ENCODE peak calls at places on chromosome 1, in ten cellular contexts. S, F, N, C, V, Y, Z, G, I and M are unnamed samples.

GRCh38 chr1:3831689-3832088 is 25.3 kb downstream of the CEP104 start:
- DNase-seq in S (peak), F (peak), N (no peak), C (no peak), V (no peak), Y (no peak), Z (no peak), G (no peak), I (no peak), M (peak)

GRCh38 chr1:41618066-41618825 is 133.8 kb upstream of the EDN2 start:
- DNase-seq in S (peak), F (peak), N (peak), C (no peak), V (no peak), Y (no peak), Z (peak), G (peak), I (no peak), M (no peak)

GRCh38 chr1:112955678-112956502 is at the start of gene SLC16A1:
- DNase-seq in S (peak), F (peak), N (peak), C (peak), V (peak), Y (peak), Z (peak), G (peak), I (peak), M (peak)

GRCh38 chr1:182003953-182004586 is 57.4 kb downstream of the ZNF648 start:
- DNase-seq in S (no peak), F (no peak), N (no peak), C (no peak), V (no peak), Y (no peak), Z (peak), G (no peak), I (no peak), M (no peak)

GRCh38 chr1:228697209-228698016 is 37.9 kb upstream of the RHOU start:
- DNase-seq in S (peak), F (peak), N (peak), C (no peak), V (peak), Y (no peak), Z (no peak), G (peak), I (no peak), M (peak)

GRCh38 chr1:220370041-220370700 is 97.9 kb upstream of the RAB3GAP2 start:
- DNase-seq in S (peak), F (peak), N (peak), C (no peak), V (peak), Y (no peak), Z (peak), G (peak), I (peak), M (peak)

GRCh38 chr1:12339861-12340557 is 110.2 kb downstream of the VPS13D start:
- DNase-seq in S (no peak), F (no peak), N (no peak), C (no peak), V (peak), Y (no peak), Z (no peak), G (no peak), I (no peak), M (no peak)

GRCh38 chr1:93180723-93181613 is at the start of gene CCDC18:
- DNase-seq in S (no peak), F (peak), N (peak), C (peak), V (peak), Y (peak), Z (no peak), G (peak), I (no peak), M (peak)

GRCh38 chr1:47681735-47682134 is 243.9 kb downstream of the FOXD2 start:
- DNase-seq in S (no peak), F (no peak), N (no peak), C (no peak), V (no peak), Y (no peak), Z (peak), G (no peak), I (no peak), M (no peak)

GRCh38 chr1:65393345-65393744 is 27.1 kb upstream of the LEPR start:
- DNase-seq in S (peak), F (peak), N (peak), C (no peak), V (no peak), Y (no peak), Z (no peak), G (peak), I (peak), M (peak)